ENCODE peak calls at places on chromosome 14, in six cellular contexts. X is heart left ventricle, J is left ventricle myocardium inferior, D is HepG2, I is HCT116, K is H9. C is an unnamed sample. For H3K9me3, the result is how much of the 10 kb centered on the place peaks cover.

GRCh38 chr14:21106506-21107359 is 5.9 kb downstream of the TMEM253 start:
- DNase-seq in X (peak), J (peak), D (peak), I (peak), K (peak), C (peak)

GRCh38 chr14:71403673-71404072 is 496.4 kb downstream of the PCNX1 start:
- DNase-seq in X (no peak), J (no peak), D (peak), I (peak), K (no peak), C (no peak)

GRCh38 chr14:87992349-87992719 is 648 bp downstream of the GALC start:
- DNase-seq in X (no peak), J (no peak), D (no peak), I (no peak), K (peak), C (no peak)

GRCh38 chr14:95464524-95464923 is 51.9 kb downstream of the SYNE3 start:
- DNase-seq in X (no peak), J (no peak), D (no peak), I (no peak), K (no peak), C (no peak)

GRCh38 chr14:32627545-32628298 is 298.6 kb downstream of the AKAP6 start:
- DNase-seq in X (no peak), J (no peak), D (no peak), I (no peak), K (no peak), C (no peak)

GRCh38 chr14:55624913-55625312 is 44.9 kb downstream of the KTN1 start:
- DNase-seq in X (no peak), J (no peak), D (no peak), I (no peak), K (no peak), C (no peak)

GRCh38 chr14:61280092-61280525 is 1.0 kb downstream of the TMEM30B start:
- DNase-seq in X (peak), J (peak), D (no peak), I (no peak), K (no peak), C (no peak)

GRCh38 chr14:58944226-58944769 is 244.2 kb upstream of the DAAM1 start:
- DNase-seq in X (no peak), J (no peak), D (no peak), I (no peak), K (no peak), C (peak)

GRCh38 chr14:45716506-45716905 is 463.5 kb upstream of the MIS18BP1 start:
- DNase-seq in X (no peak), J (no peak), D (peak), I (no peak), K (peak), C (no peak)

GRCh38 chr14:72894623-72895378 is 900 bp upstream of the DPF3 start:
- DNase-seq in X (no peak), J (peak), D (no peak), I (no peak), K (peak), C (peak)

GRCh38 chr14:36655963-36656768 is 5.5 kb upstream of the PAX9 start:
- DNase-seq in X (no peak), J (no peak), D (peak), I (peak), K (peak), C (peak)

GRCh38 chr14:87231336-87232026 is 761.5 kb downstream of the GALC start:
- DNase-seq in X (no peak), J (no peak), D (no peak), I (no peak), K (no peak), C (no peak)

GRCh38 chr14:106200539-106201310 is 674.3 kb downstream of the TMEM121 start:
- DNase-seq in X (no peak), J (no peak), D (no peak), I (no peak), K (no peak), C (no peak)
- H3K9me3 ChIP-seq in X (under half), J (under half), D (under half), I (under half), K (half or more), C (under half)

DNA sequence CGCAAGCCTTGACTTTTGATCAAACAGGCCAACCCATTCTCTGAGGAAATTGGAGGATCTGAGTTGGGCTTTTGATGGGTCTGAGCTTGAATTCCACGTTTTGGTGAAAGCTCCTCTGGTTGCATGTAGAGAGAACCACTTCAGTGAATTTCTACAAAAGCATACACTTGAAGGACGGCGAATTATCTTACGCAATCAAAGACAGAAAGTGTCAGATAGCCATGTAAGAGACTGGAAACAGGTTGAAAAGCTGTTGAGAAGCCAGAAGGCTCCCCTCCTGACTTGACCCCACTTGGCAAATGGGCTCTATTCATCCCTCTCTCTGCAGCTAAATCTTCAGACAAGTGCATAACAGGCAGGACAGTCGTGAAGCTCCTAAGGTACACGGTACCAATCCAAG is 809.1 kb downstream of the BCL11B start:
- DNase-seq in X (no peak), J (no peak), D (no peak), I (no peak), K (no peak), C (no peak)
- H3K9me3 ChIP-seq in X (under half), J (under half), D (half or more), I (under half), K (under half), C (under half)

GRCh38 chr14:23621932-23622495 is 14.2 kb upstream of the DHRS2 start:
- DNase-seq in X (no peak), J (no peak), D (no peak), I (no peak), K (no peak), C (no peak)
- H3K9me3 ChIP-seq in X (under half), J (under half), D (under half), I (under half), K (under half), C (under half)

GRCh38 chr14:56805992-56806737 is 4.1 kb downstream of the OTX2 start:
- DNase-seq in X (no peak), J (no peak), D (no peak), I (no peak), K (no peak), C (no peak)
- H3K9me3 ChIP-seq in X (under half), J (under half), D (under half), I (under half), K (under half), C (under half)

GRCh38 chr14:34453226-34453625 is 8.8 kb downstream of the SPTSSA start:
- DNase-seq in X (no peak), J (no peak), D (no peak), I (no peak), K (no peak), C (no peak)
- H3K9me3 ChIP-seq in X (under half), J (under half), D (under half), I (under half), K (under half), C (under half)

GRCh38 chr14:104206281-104206904 is 68.0 kb downstream of the KIF26A start:
- DNase-seq in X (no peak), J (no peak), D (peak), I (no peak), K (peak), C (peak)

GRCh38 chr14:104209985-104210520 is 71.7 kb downstream of the KIF26A start:
- DNase-seq in X (peak), J (no peak), D (no peak), I (no peak), K (no peak), C (peak)

GRCh38 chr14:104204660-104205149 is 66.3 kb downstream of the KIF26A start:
- DNase-seq in X (no peak), J (no peak), D (no peak), I (no peak), K (no peak), C (no peak)

GRCh38 chr14:104205781-104206180 is 67.4 kb downstream of the KIF26A start:
- DNase-seq in X (no peak), J (no peak), D (no peak), I (no peak), K (no peak), C (no peak)

DNA sequence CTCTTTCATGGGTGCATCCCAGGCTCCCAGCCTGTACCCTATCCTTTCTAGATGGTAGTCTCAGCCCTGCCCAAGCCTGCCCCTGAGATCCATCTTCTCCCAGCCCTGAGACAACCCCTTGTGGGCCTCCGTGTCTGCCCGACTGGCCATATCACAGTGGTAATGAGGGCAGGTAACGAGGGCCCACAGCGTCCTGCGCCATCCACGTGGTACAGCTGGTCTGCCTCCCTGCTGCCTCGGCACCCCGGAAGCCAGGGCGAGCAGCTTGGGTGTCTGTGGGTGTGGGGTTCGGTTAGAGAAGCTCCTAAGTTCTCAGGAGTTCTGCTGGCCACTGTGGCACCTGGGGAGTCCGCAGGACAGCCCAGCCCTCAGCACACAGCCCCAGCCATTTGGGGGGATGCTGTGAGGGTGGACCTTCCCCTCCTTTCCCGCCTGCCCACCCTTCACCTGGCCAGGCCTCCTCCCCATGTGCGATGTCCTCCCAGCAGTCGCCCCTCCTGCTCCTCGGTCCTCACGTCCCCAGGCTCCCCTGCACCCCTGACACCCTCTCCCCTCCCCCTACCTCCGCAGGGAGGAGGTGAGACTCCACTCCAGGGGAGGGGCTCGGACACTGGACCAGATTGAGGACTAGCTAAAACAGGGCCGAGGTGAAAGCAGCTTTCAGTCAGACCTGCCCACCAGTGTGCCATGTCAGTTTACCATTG is 68.9 kb downstream of the KIF26A start:
- DNase-seq in X (no peak), J (no peak), D (no peak), I (no peak), K (no peak), C (no peak)
- H3K9me3 ChIP-seq in X (under half), J (under half), D (under half), I (under half), K (under half), C (under half)

GRCh38 chr14:99983251-99984012 is 81.8 kb upstream of the EVL start:
- DNase-seq in X (no peak), J (no peak), D (no peak), I (no peak), K (no peak), C (no peak)

GRCh38 chr14:99990268-99991170 is 74.7 kb upstream of the EVL start:
- DNase-seq in X (no peak), J (no peak), D (no peak), I (no peak), K (no peak), C (no peak)

GRCh38 chr14:99991306-99991705 is 73.9 kb upstream of the EVL start:
- DNase-seq in X (no peak), J (no peak), D (no peak), I (no peak), K (no peak), C (no peak)

GRCh38 chr14:99986416-99986815 is 78.8 kb upstream of the EVL start:
- DNase-seq in X (no peak), J (no peak), D (no peak), I (no peak), K (no peak), C (no peak)

DNA sequence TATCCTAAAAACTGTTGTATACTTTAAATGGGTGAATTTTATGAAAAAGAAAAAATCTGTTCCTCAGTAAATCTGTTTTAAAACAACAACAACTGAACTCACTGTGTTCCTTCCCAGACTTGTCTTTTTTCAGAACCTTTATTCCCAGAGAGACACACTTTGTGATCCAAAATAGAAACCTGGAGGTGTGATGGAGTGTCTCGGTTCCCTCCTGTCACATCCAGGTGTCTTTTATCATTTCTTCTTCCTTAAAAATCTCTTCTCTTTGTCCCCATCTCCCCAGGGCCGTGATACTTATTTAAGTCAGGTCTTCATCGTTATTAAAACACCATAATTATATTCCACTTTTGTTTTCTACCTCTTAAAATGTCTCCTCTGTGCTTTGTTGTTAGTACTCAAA is 76.2 kb upstream of the EVL start:
- DNase-seq in X (no peak), J (no peak), D (no peak), I (no peak), K (no peak), C (no peak)
- H3K9me3 ChIP-seq in X (under half), J (under half), D (under half), I (under half), K (under half), C (under half)

GRCh38 chr14:38209572-38210159 is 2.0 kb downstream of the SSTR1 start:
- DNase-seq in X (peak), J (no peak), D (no peak), I (no peak), K (no peak), C (peak)

GRCh38 chr14:38210168-38210567 is 2.5 kb downstream of the SSTR1 start:
- DNase-seq in X (no peak), J (no peak), D (no peak), I (no peak), K (no peak), C (peak)

GRCh38 chr14:38210587-38211257 is 3.0 kb downstream of the SSTR1 start:
- DNase-seq in X (no peak), J (peak), D (no peak), I (no peak), K (no peak), C (peak)

GRCh38 chr14:38212996-38213395 is 5.3 kb downstream of the SSTR1 start:
- DNase-seq in X (no peak), J (no peak), D (no peak), I (no peak), K (no peak), C (no peak)

GRCh38 chr14:38211258-38211735 is 3.6 kb downstream of the SSTR1 start:
- DNase-seq in X (no peak), J (no peak), D (no peak), I (no peak), K (no peak), C (peak)
- H3K9me3 ChIP-seq in X (under half), J (under half), D (under half), I (under half), K (under half), C (under half)

GRCh38 chr14:105899071-105899641 is 372.8 kb downstream of the TMEM121 start:
- DNase-seq in X (peak), J (no peak), D (no peak), I (no peak), K (no peak), C (no peak)
- H3K9me3 ChIP-seq in X (under half), J (under half), D (under half), I (under half), K (half or more), C (under half)

DNA sequence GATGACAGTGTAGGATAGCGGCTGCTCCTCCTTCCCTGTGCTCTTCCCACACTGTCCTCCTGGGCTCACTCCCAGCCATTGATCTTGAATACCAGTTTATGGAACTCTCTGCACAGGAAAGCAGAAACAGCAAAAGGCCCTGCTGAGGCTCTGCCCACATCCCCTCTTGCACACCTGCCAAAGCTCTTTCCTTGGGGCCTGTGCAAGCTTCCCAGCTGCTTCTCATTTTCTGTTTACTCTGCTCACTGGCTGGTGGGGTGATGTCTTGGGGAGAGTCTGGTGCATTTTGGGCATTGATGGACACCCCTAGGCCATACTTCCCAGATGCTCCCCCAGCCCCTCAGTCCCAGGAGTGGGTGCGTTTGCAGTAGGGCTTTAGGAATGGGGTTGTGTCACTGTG is 361.8 kb downstream of the TMEM121 start:
- DNase-seq in X (no peak), J (no peak), D (no peak), I (no peak), K (no peak), C (no peak)
- H3K9me3 ChIP-seq in X (under half), J (under half), D (under half), I (under half), K (half or more), C (under half)

C was measured in mucosa of descending colon.